ENCODE peak calls at places on chromosome 18, in five cellular contexts. B, M, J, R and F are unnamed samples.

GRCh38 chr18:5197032-5197434 is at the start of gene AKAIN1:
- DNase-seq in J (no peak), B (peak), M (peak), R (no peak), F (peak)

GRCh38 chr18:23142285-23142929 is 7.1 kb downstream of the CABLES1 start:
- DNase-seq in M (no peak), R (no peak), J (no peak), B (no peak), F (no peak)

GRCh38 chr18:29145993-29146539 is 969.1 kb upstream of the CDH2 start:
- DNase-seq in R (no peak), M (no peak), B (no peak), J (no peak), F (no peak)

GRCh38 chr18:58097127-58097906 is 53.3 kb downstream of the NEDD4L start:
- DNase-seq in J (no peak), M (no peak), R (no peak), B (no peak), F (no peak)

GRCh38 chr18:59744271-59744721 is 47.1 kb upstream of the CCBE1 start:
- DNase-seq in M (no peak), B (no peak), R (no peak), J (no peak), F (no peak)

GRCh38 chr18:22585821-22586220 is 168.1 kb upstream of the CTAGE1 start:
- DNase-seq in J (no peak), R (no peak), B (no peak), M (no peak), F (no peak)

GRCh38 chr18:23354625-23355024 is 98.5 kb upstream of the RIOK3 start:
- DNase-seq in M (peak), B (no peak), R (no peak), J (no peak), F (no peak)

GRCh38 chr18:61901334-61901986 is 8.7 kb upstream of the RNF152 start:
- DNase-seq in R (peak), M (peak), B (peak), J (no peak), F (peak)

GRCh38 chr18:24369420-24369819 is 28.2 kb downstream of the OSBPL1A start:
- DNase-seq in B (no peak), R (no peak), M (no peak), J (no peak), F (no peak)

GRCh38 chr18:58391932-58392331 is 237.0 kb downstream of the ALPK2 start:
- DNase-seq in R (no peak), B (no peak), M (no peak), J (no peak), F (no peak)

GRCh38 chr18:3452750-3453539 is 3.0 kb downstream of the TGIF1 start:
- DNase-seq in R (no peak), M (peak), B (no peak), J (no peak), F (no peak)

GRCh38 chr18:9884090-9884489 is 1.7 kb upstream of the TXNDC2 start:
- DNase-seq in M (no peak), B (no peak), R (no peak), J (no peak), F (no peak)
- TF ChIP-seq CREB1 in M (no peak), B (no peak), R (no peak), J (no peak), F (no peak)

DNA sequence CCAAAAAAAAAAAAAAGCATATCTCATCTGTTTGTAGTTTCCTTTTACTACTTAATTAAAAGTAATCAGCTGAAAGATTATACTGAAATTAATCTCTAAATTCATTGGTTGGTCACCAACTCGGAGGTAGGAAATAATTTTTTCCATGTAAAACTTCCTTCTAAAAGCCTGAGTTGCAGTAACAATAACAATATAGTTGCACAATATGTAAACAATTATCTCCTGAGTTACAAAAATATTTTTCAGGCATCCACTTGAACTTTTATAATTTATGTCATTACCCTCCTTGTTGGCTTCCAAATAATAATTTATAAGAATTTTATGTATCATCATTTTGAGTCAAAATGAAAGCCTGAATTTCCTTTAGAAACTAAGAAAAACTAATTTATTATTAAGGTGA is 53.1 kb upstream of the ROCK1 start:
- DNase-seq in R (no peak), J (no peak), B (no peak), M (no peak), F (no peak)
- TF ChIP-seq CREB1 in R (no peak), J (no peak), B (no peak), M (no peak), F (no peak)

GRCh38 chr18:44709297-44710117 is 28.8 kb downstream of the SETBP1 start:
- DNase-seq in M (no peak), J (no peak), B (no peak), R (peak), F (no peak)
- TF ChIP-seq CREB1 in M (no peak), J (no peak), B (no peak), R (peak), F (no peak)

DNA sequence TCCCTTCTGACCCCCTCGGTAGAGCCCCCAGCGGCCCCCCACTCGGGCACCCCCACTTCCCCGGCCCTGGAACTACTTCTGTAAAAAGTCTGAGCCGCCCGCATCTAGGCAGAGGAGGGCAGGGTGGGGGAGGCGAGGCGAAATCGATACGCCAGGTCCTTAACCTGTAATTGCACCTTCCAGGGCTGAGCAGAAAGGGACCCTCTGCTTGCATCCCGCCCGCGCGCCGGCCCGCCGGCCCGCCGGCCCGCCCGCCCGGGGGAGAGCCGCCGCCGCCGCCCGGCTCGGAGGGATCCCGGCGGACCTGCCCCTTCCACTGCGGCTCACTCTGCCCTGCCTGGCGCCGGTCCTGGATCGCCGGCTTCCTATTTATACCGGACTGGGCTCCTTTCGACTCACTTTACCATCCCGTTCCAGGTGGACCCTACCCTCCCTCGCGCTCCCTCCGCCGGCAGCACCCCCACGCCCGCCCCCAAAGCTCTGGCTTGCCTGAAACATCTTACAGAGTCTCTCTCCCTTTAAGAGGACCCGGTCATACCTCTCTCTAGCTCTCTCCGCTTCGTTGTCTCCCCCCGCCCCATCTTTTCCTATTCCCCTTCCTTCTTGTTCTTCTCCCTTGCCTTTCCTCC is 838 bp downstream of the KLHL14 start:
- DNase-seq in B (peak), M (no peak), J (no peak), R (no peak), F (peak)
- TF ChIP-seq CREB1 in B (no peak), M (no peak), J (no peak), R (no peak), F (no peak)

GRCh38 chr18:79204889-79205807 is 136.0 kb downstream of the ATP9B start:
- DNase-seq in B (no peak), M (no peak), J (no peak), R (no peak), F (no peak)

GRCh38 chr18:79206444-79206843 is 137.2 kb downstream of the ATP9B start:
- DNase-seq in R (no peak), M (no peak), B (no peak), J (no peak), F (no peak)

GRCh38 chr18:79211844-79212243 is 142.7 kb downstream of the ATP9B start:
- DNase-seq in J (no peak), M (no peak), B (no peak), R (no peak), F (no peak)

GRCh38 chr18:79208882-79209281 is 139.7 kb downstream of the ATP9B start:
- DNase-seq in B (no peak), J (no peak), R (no peak), M (no peak), F (no peak)

GRCh38 chr18:79210002-79210910 is 141.1 kb downstream of the ATP9B start:
- DNase-seq in M (no peak), B (no peak), R (no peak), J (no peak), F (no peak)
- TF ChIP-seq CREB1 in M (no peak), B (no peak), R (no peak), J (no peak), F (no peak)

GRCh38 chr18:64518191-64518590 is 369.3 kb upstream of the LINC00305 start:
- DNase-seq in J (no peak), R (no peak), B (no peak), M (no peak), F (no peak)
- TF ChIP-seq CREB1 in J (no peak), R (no peak), B (no peak), M (no peak), F (no peak)

GRCh38 chr18:11906926-11907874 is 917 bp downstream of the MPPE1 start:
- DNase-seq in B (peak), J (no peak), M (no peak), R (no peak), F (peak)

GRCh38 chr18:11909081-11909410 is 929 bp upstream of the MPPE1 start:
- DNase-seq in R (no peak), J (no peak), M (no peak), B (no peak), F (no peak)

GRCh38 chr18:11908182-11909080 is at the start of gene MPPE1:
- DNase-seq in J (peak), R (peak), M (peak), B (peak), F (peak)

GRCh38 chr18:11906181-11906580 is 1.9 kb downstream of the MPPE1 start:
- DNase-seq in M (no peak), J (no peak), R (no peak), B (no peak), F (no peak)

DNA sequence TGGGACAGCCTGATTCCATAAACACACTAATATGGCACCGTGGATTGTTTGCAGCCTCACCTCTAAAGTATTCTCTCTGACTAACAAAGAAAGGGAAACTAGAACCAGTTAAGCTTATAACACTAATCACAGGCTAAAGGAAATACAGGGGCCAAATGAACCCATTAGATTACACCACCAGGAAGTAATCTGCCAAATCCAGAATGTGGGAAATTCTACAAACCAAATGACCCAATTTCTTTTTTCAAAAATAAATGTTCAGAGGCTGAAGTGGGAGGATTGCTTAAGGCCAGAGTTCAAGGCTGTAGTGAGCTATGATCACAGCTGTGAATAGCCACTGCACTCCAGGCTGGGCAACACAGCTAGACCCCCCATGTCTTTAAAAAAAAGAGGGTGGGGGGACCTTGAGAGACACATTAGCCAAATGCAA is 1.5 kb upstream of the MPPE1 start:
- DNase-seq in R (no peak), J (no peak), B (no peak), M (no peak), F (no peak)
- TF ChIP-seq CREB1 in R (no peak), J (no peak), B (no peak), M (no peak), F (no peak)

DNA sequence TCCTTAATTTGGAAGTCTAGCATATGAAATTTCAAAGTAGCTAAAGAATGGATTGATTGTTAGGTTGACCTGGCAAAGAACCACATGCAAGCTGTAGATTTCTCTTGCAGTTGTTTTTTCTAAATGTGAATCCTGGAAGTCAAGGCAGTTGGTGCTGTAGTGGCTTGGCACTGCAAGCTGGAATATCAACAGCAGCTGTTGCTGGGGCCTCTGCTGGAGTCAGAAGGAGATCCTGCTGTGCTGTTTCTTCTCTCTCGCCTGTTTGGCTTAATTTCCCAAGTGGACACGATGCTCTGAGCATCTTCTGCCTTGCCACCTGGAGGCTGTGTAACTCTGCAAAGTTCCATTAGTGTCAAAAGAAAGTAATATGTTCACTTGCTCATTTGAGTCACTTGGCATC is 12.6 kb downstream of the PIK3C3 start:
- DNase-seq in B (no peak), R (no peak), J (no peak), M (no peak), F (no peak)
- TF ChIP-seq CREB1 in B (no peak), R (no peak), J (no peak), M (no peak), F (no peak)

GRCh38 chr18:46630991-46631390 is 26.0 kb downstream of the LOXHD1 start:
- DNase-seq in M (no peak), B (no peak), J (no peak), R (no peak), F (no peak)
- TF ChIP-seq CREB1 in M (no peak), B (no peak), J (no peak), R (no peak), F (no peak)